ENCODE peak calls at places on chromosome 1, in ten cellular contexts. I, J, S, X, T, V, K, Z, A and F are unnamed samples.
A peak's percentile ranks its signal among the peaks of the same experiment; 100 is the strongest.

GRCh38 chr1:240021709-240022108 is 70.0 kb upstream of the FMN2 start:
- DNase-seq in X (no peak), K (no peak), V (no peak), T (no peak), S (no peak), A (no peak), Z (no peak), J (no peak), I (no peak), F (no peak)

GRCh38 chr1:42168397-42168682 is 3.8 kb upstream of the GUCA2A start:
- DNase-seq in X (no peak), K (no peak), V (no peak), J (peak; percentile 49), A (no peak), Z (no peak), S (no peak), T (no peak), I (no peak), F (no peak)

GRCh38 chr1:206809504-206810084 is 37.3 kb upstream of the IL10 start:
- DNase-seq in J (peak; percentile 63), Z (peak; percentile 60), K (peak; percentile 15), T (no peak), I (peak; percentile 77), X (no peak), V (peak; percentile 60), S (peak; percentile 23), A (no peak), F (no peak)

GRCh38 chr1:228156941-228157351 is 7.2 kb downstream of the GJC2 start:
- DNase-seq in I (no peak), V (no peak), X (no peak), A (no peak), J (no peak), Z (no peak), K (no peak), S (no peak), T (no peak), F (no peak)

GRCh38 chr1:32925360-32926142 is 24.4 kb upstream of the TMEM54 start:
- DNase-seq in Z (peak; percentile 23), V (no peak), T (peak; percentile 44), S (no peak), I (peak; percentile 87), X (no peak), A (peak; percentile 40), J (peak; percentile 39), K (no peak), F (no peak)

GRCh38 chr1:24992124-24992760 is 62.2 kb upstream of the RUNX3 start:
- DNase-seq in Z (no peak), K (no peak), A (no peak), S (no peak), V (no peak), J (no peak), T (no peak), X (no peak), I (no peak), F (no peak)

GRCh38 chr1:90725961-90726715 is 9.0 kb upstream of the BARHL2 start:
- DNase-seq in A (no peak), K (no peak), J (no peak), Z (peak; percentile 20), T (no peak), S (no peak), I (peak; percentile 60), V (no peak), X (no peak), F (no peak)

GRCh38 chr1:230935852-230936251 is 42.8 kb downstream of the TTC13 start:
- DNase-seq in X (no peak), T (no peak), S (no peak), A (no peak), J (no peak), Z (no peak), I (no peak), V (no peak), K (no peak), F (no peak)

GRCh38 chr1:9922342-9922741 is 12.3 kb upstream of the CTNNBIP1 start:
- DNase-seq in K (no peak), T (no peak), V (no peak), X (no peak), J (no peak), A (no peak), I (peak; percentile 56), S (no peak), Z (no peak), F (no peak)

GRCh38 chr1:6345460-6345859 is 48.1 kb downstream of the ACOT7 start:
- DNase-seq in X (no peak), K (no peak), I (no peak), V (no peak), J (no peak), S (no peak), A (no peak), T (no peak), Z (no peak), F (no peak)

GRCh38 chr1:6348511-6349191 is 44.9 kb downstream of the ACOT7 start:
- DNase-seq in X (no peak), Z (peak; percentile 15), A (no peak), K (no peak), J (no peak), I (peak; percentile 62), S (no peak), T (no peak), V (peak; percentile 73), F (no peak)

GRCh38 chr1:6349254-6349943 is 44.2 kb downstream of the ACOT7 start:
- DNase-seq in T (no peak), V (no peak), S (no peak), I (no peak), J (no peak), K (no peak), X (no peak), A (no peak), Z (no peak), F (no peak)

GRCh38 chr1:6350416-6351088 is 43.0 kb downstream of the ACOT7 start:
- DNase-seq in S (no peak), X (no peak), I (no peak), T (peak; percentile 10), A (peak; percentile 78), J (no peak), Z (no peak), K (no peak), V (peak; percentile 88), F (no peak)

DNA sequence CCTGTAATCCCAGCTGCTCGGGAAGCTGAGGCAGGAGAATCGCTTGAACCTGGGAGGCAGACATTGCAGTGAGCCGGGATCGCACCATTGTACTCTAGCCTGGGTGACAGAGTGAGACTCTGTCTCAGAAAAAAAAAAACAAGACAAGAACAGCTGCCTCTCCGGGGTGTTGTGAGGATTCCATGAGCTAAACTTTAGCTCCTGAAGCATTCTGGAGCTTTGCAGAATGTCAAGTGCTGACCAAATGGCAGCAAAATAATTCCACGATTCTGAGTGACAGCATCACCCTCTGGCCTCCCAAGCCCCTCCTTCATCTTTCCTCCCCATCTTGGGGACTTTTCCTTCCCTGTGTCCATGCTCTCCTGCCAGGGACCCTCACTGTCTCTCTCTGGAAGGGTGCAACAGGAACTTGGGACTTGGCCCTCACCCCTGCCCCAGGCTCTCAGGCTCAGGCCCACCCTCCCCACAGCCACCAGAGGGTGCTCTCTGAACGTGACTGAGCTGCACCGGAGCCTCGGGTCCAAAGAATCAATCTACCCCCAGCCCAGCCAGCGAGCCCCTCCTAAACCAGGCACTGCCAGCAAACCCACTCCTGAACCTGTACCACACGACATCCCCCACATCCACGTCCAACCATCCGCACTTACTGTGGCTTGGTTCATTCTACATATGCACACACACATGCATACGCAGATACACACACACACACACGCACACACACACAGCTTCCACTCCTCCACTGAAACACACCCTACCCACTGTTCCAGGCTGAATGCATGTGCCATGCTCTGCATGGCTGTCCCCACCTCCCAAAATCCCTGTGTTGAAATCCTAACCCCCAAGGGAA is 45.7 kb downstream of the ACOT7 start:
- DNase-seq in I (peak; percentile 58), K (peak; percentile 22), Z (peak; percentile 39), A (no peak), T (peak; percentile 77), X (no peak), V (peak; percentile 69), J (peak; percentile 83), S (no peak), F (no peak)
- H3K4me3 ChIP-seq in I (no peak overlapping the region), K (no peak overlapping the region), Z (no peak overlapping the region), A (no peak overlapping the region), T (no peak overlapping the region), X (no peak overlapping the region), V (no peak overlapping the region), J (no peak overlapping the region), S (no peak overlapping the region), F (no peak overlapping the region)

DNA sequence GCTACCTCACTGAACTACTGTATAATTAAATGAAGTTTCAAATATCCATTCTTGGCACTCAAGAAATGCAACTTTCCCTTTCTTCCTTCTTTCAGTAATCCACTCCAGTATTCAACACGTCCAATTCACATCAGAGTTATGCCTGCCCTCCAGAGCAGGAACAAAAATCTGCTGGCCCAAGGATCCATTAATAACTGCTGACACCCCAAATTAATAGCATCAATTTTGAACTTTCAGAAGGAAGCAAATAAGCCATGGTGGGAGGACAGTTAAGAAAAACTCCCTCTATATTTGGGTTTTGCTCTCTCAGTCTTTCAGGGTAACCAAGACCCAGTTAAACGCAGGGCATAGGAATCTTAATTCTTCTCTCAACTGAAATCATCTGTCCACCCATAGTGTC is 31.9 kb upstream of the TNFSF4 start:
- DNase-seq in J (no peak), Z (no peak), I (no peak), K (no peak), T (no peak), V (no peak), X (no peak), S (no peak), A (no peak), F (no peak)
- H3K27me3 ChIP-seq in J (no peaks in the 10 kb centered on the region), Z (no peaks in the 10 kb centered on the region), I (no peaks in the 10 kb centered on the region), K (no peaks in the 10 kb centered on the region), T (no peaks in the 10 kb centered on the region), V (no peaks in the 10 kb centered on the region), X (no peaks in the 10 kb centered on the region), S (no peaks in the 10 kb centered on the region), A (no peaks in the 10 kb centered on the region), F (no peaks in the 10 kb centered on the region)

GRCh38 chr1:155175281-155175926 is 1.8 kb downstream of the TRIM46 start:
- DNase-seq in Z (no peak), V (peak; percentile 59), I (no peak), J (peak; percentile 51), A (no peak), K (no peak), T (no peak), X (no peak), S (no peak), F (no peak)
- H3K27ac ChIP-seq in Z (no peak overlapping the region), V (no peak overlapping the region), I (no peak overlapping the region), J (peak overlapping the region; percentile 85), A (no peak overlapping the region), K (no peak overlapping the region), T (peak overlapping the region; percentile 92), X (no peak overlapping the region), S (peak overlapping the region; percentile 11), F (no peak overlapping the region)

DNA sequence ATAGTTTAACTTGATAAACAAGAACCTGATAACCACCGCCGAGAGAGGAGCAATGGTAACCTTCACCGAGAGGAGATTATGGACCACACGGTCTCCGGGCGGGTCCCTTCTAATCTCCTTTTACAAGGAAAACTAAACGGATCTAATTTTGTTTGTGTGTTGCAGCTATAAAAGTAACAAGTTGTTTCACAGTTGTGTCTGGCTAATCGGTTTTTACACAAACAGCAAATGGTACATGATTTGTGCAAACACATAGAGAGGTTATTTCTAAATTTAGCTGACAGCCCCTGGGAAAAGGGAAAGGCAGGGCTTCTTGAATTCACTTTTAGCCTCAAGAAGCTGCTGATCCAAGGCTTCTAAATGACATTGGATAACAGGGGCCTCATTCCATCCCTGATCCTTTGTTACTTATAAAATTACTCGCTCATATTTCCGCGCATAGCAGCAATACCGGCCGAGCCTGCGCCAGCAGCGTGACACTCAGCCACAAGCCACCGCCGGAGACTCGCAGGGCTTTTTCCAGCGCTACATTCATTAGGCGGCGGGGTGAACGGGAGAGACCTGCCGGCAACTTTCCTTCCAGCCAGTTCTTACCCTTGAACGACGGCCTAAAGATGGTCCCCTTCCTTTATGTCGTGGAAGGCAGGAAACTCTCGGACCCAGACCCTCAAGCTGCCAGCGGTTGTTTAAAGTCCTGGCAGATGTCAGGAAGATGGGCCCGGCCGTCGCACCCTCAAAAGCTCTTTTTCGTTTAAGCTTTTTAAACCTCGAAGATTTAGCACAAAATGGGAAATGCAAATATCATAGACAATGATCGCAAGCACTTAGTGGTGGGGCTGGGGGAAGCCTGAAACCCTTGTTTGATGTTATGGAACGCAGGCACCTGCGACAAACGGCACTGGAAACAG is 4.4 kb downstream of the FOXD3 start:
- DNase-seq in K (no peak), S (no peak), A (no peak), I (peak; percentile 38), J (no peak), X (no peak), Z (peak; percentile 38), T (peak; percentile 55), V (no peak), F (no peak)
- H3K4me3 ChIP-seq in K (no peak overlapping the region), S (no peak overlapping the region), A (no peak overlapping the region), I (no peak overlapping the region), J (no peak overlapping the region), X (peak overlapping the region; percentile 11), Z (no peak overlapping the region), T (no peak overlapping the region), V (no peak overlapping the region), F (no peak overlapping the region)